ENCODE peak calls at places on chromosomes 6 and 20, in seven cellular contexts. P, F, C, V, X, N and T are unnamed samples.

GRCh38 chr20:51084598-51084997 is 61.7 kb upstream of the KCNG1 start:
- DNase-seq in N (no peak), C (no peak), F (no peak), X (no peak), P (no peak), V (no peak), T (no peak)

GRCh38 chr6:43943781-43944250 is 173.8 kb downstream of the VEGFA start:
- DNase-seq in V (no peak), P (no peak), N (no peak), X (no peak), F (no peak), C (no peak), T (no peak)

GRCh38 chr6:22921831-22922230 is 352.5 kb downstream of the HDGFL1 start:
- DNase-seq in C (no peak), N (no peak), X (no peak), P (no peak), V (no peak), F (no peak), T (no peak)

GRCh38 chr20:46367967-46368901 is 38.2 kb downstream of the ELMO2 start:
- DNase-seq in F (peak; percentile 56), X (peak; percentile 77), N (no peak), V (no peak), P (no peak), C (no peak), T (no peak)

GRCh38 chr6:163725008-163725941 is 310.8 kb downstream of the QKI start:
- DNase-seq in F (no peak), X (no peak), C (no peak), N (no peak), V (no peak), P (peak; percentile 58), T (no peak)

GRCh38 chr6:110180228-110181008 is at the start of gene CDC40:
- DNase-seq in P (peak; percentile 67), F (peak; percentile 78), X (peak; percentile 63), C (no peak), N (peak; percentile 66), V (no peak), T (peak; percentile 28)

GRCh38 chr20:48006036-48006833 is 221.0 kb upstream of the SULF2 start:
- DNase-seq in N (no peak), F (no peak), V (no peak), X (no peak), P (no peak), C (peak; percentile 56), T (no peak)

GRCh38 chr6:41705996-41706835 is 29.2 kb downstream of the TFEB start:
- DNase-seq in N (peak; percentile 92), V (peak; percentile 86), P (peak; percentile 80), F (peak; percentile 67), C (peak; percentile 87), X (peak; percentile 91), T (peak; percentile 91)

GRCh38 chr6:158279615-158280014 is 32.6 kb upstream of the TULP4 start:
- DNase-seq in C (no peak), F (no peak), V (no peak), X (no peak), P (no peak), N (no peak), T (no peak)

GRCh38 chr6:20403766-20404640 is 2.3 kb downstream of the E2F3 start:
- DNase-seq in F (peak; percentile 52), C (no peak), V (no peak), P (peak; percentile 66), X (peak; percentile 81), N (peak; percentile 72), T (no peak)

GRCh38 chr6:38337819-38338465 is 301.8 kb downstream of the BTBD9 start:
- DNase-seq in N (no peak), P (no peak), X (no peak), C (no peak), F (peak; percentile 33), V (no peak), T (no peak)

GRCh38 chr6:64838726-64839125 is 868.3 kb downstream of the EYS start:
- DNase-seq in P (no peak), X (no peak), C (no peak), N (no peak), V (no peak), F (no peak), T (no peak)

GRCh38 chr6:45569210-45569945 is 191.6 kb upstream of the SUPT3H start:
- DNase-seq in F (no peak), C (no peak), N (no peak), V (no peak), X (no peak), P (no peak), T (no peak)

GRCh38 chr6:18447552-18447951 is 60.4 kb downstream of the RNF144B start:
- DNase-seq in N (no peak), P (no peak), V (no peak), F (no peak), C (no peak), X (no peak), T (no peak)

GRCh38 chr6:79702701-79703100 is 71.6 kb downstream of the SH3BGRL2 start:
- DNase-seq in F (no peak), X (no peak), V (no peak), P (no peak), C (no peak), N (no peak), T (no peak)

GRCh38 chr6:30820196-30820595 is 64.1 kb upstream of the DDR1 start:
- DNase-seq in X (no peak), N (no peak), C (no peak), V (no peak), F (peak; percentile 65), P (no peak), T (no peak)

DNA sequence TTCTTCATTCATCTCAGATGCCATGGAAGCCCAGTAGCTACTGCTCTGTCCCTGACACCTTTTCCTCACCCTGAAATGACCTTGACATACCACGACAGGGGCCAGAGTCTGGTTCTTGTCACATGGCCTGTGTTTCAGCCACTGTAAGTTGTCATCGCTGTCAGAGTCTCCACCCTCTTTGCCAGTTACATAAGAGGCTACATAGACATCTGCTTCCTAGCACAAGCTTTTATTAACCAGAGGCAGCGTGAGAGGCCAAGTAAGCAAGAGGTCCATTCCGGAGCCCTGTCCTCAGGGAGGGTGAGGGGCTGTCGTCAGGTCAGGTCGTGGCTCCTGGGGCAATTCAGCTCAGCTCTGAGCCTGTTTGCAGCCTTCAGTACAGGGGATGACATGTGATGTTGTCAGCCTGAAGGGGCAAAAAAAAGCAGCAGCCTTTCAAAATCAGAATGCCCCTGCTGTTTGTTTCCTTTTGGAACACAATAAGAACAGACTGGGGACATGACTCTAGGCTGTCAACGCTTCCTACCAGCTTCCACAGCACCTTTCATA is 146.3 kb downstream of the MTFR2 start:
- DNase-seq in N (peak; percentile 48), C (no peak), V (no peak), F (peak; percentile 38), P (peak; percentile 48), X (no peak), T (no peak)
- TF ChIP-seq TAF1 in N (no peak), C (no peak), V (no peak), F (no peak), P (no peak), X (no peak), T (no peak)

GRCh38 chr6:88562737-88563625 is 396.8 kb upstream of the CNR1 start:
- DNase-seq in F (no peak), P (no peak), V (no peak), N (no peak), C (no peak), X (no peak), T (no peak)

GRCh38 chr6:88561974-88562736 is 396.0 kb upstream of the CNR1 start:
- DNase-seq in V (no peak), N (no peak), X (no peak), C (no peak), F (no peak), P (no peak), T (no peak)

GRCh38 chr6:88565409-88565811 is 398.0 kb downstream of the RNGTT start:
- DNase-seq in N (no peak), P (no peak), C (no peak), X (no peak), F (peak; percentile 65), V (no peak), T (no peak)

GRCh38 chr6:88558981-88559380 is 392.8 kb upstream of the CNR1 start:
- DNase-seq in V (no peak), N (no peak), P (no peak), C (no peak), X (no peak), F (no peak), T (no peak)

DNA sequence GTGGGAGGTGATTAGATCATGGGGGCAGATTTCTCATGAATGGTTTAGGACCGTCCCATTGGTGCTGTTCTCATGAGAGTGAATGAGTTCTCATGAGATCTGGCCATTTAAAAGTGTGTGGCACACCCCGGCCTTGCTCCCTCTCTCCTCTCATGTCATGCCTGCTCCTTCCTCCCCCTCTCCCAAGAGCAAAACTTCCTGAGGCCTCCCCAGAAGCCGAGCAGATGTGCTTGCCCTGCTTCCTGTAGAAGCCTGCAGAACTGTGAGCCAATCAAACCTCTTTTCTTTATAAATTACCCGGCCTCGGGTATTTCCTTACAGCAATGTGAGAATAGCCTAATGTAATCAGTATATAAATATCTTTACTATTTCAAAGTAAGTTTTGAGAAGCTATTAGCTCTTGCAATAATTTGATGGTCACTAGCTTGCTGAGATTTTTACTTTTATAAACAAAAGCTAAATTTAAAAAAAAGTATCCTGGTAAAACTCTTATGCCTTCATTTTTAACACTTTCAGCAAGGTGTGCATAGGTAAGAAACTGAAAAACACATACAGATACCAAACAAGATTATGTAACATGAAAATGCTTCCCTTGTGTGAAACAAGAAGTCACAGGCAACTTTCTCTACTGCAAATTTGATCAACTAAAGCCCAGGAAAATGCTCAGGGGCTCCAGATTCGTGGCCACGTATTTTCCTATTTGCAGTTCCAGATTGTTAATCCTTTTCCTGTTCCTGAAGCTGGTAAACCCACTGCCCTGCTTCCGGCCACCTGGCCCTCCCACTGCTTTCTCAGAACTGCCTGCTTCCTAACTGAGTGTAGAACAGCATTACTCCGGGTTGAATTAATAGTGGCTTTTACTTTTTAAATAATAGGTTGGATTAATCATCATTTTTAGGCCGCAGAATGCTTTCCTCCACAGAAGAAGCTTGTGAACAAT is 395.2 kb upstream of the CNR1 start:
- DNase-seq in N (no peak), V (no peak), F (no peak), X (no peak), C (no peak), P (no peak), T (no peak)
- TF ChIP-seq TAF1 in N (no peak), V (no peak), F (no peak), X (no peak), C (no peak), P (no peak), T (no peak)

GRCh38 chr20:1469306-1469905 is 2.8 kb upstream of the NSFL1C start:
- DNase-seq in N (no peak), X (no peak), F (no peak), C (no peak), V (no peak), P (no peak), T (no peak)
- TF ChIP-seq TAF1 in N (no peak), X (no peak), F (no peak), C (no peak), V (no peak), P (no peak), T (no peak)

DNA sequence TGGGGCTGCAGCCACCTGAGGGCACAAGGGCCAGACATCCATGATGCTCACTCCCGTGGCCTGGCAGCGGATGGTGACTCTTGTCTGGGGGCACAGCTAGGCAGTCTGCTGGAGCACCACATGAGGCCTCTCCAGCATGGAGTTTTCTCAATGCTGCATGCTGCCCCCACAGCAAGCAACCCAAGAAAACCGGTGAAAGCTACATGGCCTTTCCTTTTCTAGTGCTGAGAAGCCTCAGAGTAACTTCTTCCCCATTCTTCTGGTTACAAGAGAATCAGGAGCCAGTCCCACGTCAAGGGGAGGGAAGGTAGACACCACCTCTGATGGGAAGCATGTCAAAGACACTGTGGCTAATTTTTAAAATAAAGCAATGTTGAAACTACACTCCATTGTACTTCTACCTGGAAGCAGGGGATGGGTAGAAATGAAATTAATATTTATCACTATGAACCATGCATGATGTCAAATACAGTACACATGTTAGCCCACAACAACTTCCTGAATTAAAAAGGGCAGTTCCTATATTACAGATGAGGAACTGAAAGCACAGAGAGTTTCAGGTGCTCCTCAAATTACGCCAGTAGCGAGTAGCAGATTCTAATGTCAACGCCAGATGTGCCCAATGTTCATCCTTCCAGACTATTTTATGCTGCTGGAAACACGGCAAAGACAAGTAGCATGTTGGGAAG is 101.5 kb downstream of the LAMP5 start:
- DNase-seq in P (no peak), F (no peak), C (peak; percentile 57), V (peak; percentile 25), X (no peak), N (no peak), T (no peak)
- TF ChIP-seq TAF1 in P (no peak), F (no peak), C (no peak), V (no peak), X (no peak), N (no peak), T (no peak)